ENCODE peak calls at places on chromosomes 1 and 21, in five cellular contexts. Z, H, O, I and L are unnamed samples.

GRCh38 chr1:54407957-54408700 is 1.9 kb upstream of the SSBP3 start:
- DNase-seq in Z (no peak), H (peak; percentile 87), O (no peak), I (peak; percentile 83), L (peak; percentile 64)

GRCh38 chr21:35350965-35351364 is 301.9 kb upstream of the RUNX1 start:
- DNase-seq in I (no peak), Z (no peak), O (no peak), H (peak; percentile 61), L (no peak)

GRCh38 chr21:35593000-35593502 is 467.3 kb downstream of the SETD4 start:
- DNase-seq in O (no peak), H (peak; percentile 47), I (peak; percentile 48), Z (no peak), L (peak; percentile 48)

GRCh38 chr21:45900034-45900868 is 81.3 kb upstream of the COL6A1 start:
- DNase-seq in O (no peak), H (no peak), I (no peak), Z (no peak), L (no peak)

GRCh38 chr1:234260578-234260977 is 112.7 kb upstream of the COA6 start:
- DNase-seq in O (no peak), I (no peak), H (peak; percentile 93), Z (no peak), L (no peak)

GRCh38 chr1:215056584-215056983 is 26.0 kb upstream of the KCNK2 start:
- DNase-seq in O (no peak), H (peak; percentile 18), Z (no peak), I (peak; percentile 78), L (no peak)

GRCh38 chr1:11598461-11598860 is 55.8 kb downstream of the FBXO2 start:
- DNase-seq in O (no peak), Z (no peak), H (peak; percentile 58), I (no peak), L (no peak)

GRCh38 chr1:233334092-233334491 is 6.6 kb downstream of the MAP3K21 start:
- DNase-seq in I (no peak), Z (no peak), H (no peak), O (no peak), L (no peak)

GRCh38 chr1:201500670-201501120 is 6.2 kb downstream of the CSRP1 start:
- DNase-seq in O (no peak), H (no peak), Z (no peak), I (no peak), L (no peak)

GRCh38 chr1:230251644-230252191 is 174.4 kb downstream of the PGBD5 start:
- DNase-seq in H (no peak), I (no peak), O (no peak), Z (no peak), L (no peak)

GRCh38 chr1:56525463-56526155 is 53.8 kb downstream of the PLPP3 start:
- DNase-seq in I (peak; percentile 30), O (no peak), H (peak; percentile 30), Z (no peak), L (no peak)

GRCh38 chr1:235954306-235955283 is 87.9 kb upstream of the LYST start:
- DNase-seq in Z (peak; percentile 24), I (peak; percentile 34), O (peak; percentile 37), H (no peak), L (no peak)

GRCh38 chr1:201026234-201026633 is 2.7 kb upstream of the KIF21B start:
- DNase-seq in I (no peak), O (no peak), H (no peak), Z (no peak), L (no peak)

GRCh38 chr1:94572780-94573179 is 31.2 kb upstream of the F3 start:
- DNase-seq in H (no peak), I (no peak), Z (no peak), O (no peak), L (no peak)

GRCh38 chr1:107277022-107277421 is 136.2 kb downstream of the NTNG1 start:
- DNase-seq in Z (no peak), O (peak; percentile 46), I (peak; percentile 58), H (peak; percentile 64), L (no peak)

GRCh38 chr1:230308039-230308438 is 118.1 kb downstream of the PGBD5 start:
- DNase-seq in I (peak; percentile 83), O (no peak), H (peak; percentile 88), Z (no peak), L (peak; percentile 73)

GRCh38 chr1:232999960-233000625 is 49.7 kb downstream of the NTPCR start:
- DNase-seq in Z (no peak), H (no peak), I (no peak), O (no peak), L (no peak)

GRCh38 chr21:31720739-31721138 is 11.2 kb downstream of the SCAF4 start:
- DNase-seq in O (no peak), I (no peak), H (no peak), Z (no peak), L (no peak)

GRCh38 chr1:40232444-40232843 is 15.3 kb upstream of the TMCO2 start:
- DNase-seq in I (no peak), H (no peak), Z (peak; percentile 25), O (no peak), L (no peak)

GRCh38 chr1:169894424-169895145 is 889 bp upstream of the SCYL3 start:
- DNase-seq in H (no peak), I (no peak), O (no peak), Z (no peak), L (no peak)

GRCh38 chr1:14787604-14788003 is 189.1 kb downstream of the KAZN start:
- DNase-seq in O (no peak), I (no peak), Z (no peak), H (peak; percentile 81), L (no peak)

GRCh38 chr1:10724948-10725852 is 71.2 kb downstream of the CASZ1 start:
- DNase-seq in H (no peak), O (no peak), I (no peak), Z (no peak), L (no peak)

GRCh38 chr1:87219141-87219540 is 109.5 kb upstream of the LMO4 start:
- DNase-seq in O (no peak), H (peak; percentile 47), Z (no peak), I (no peak), L (no peak)

GRCh38 chr1:154325583-154326545 is 539 bp downstream of the ATP8B2 start:
- DNase-seq in O (peak; percentile 82), H (peak; percentile 51), I (peak; percentile 86), Z (no peak), L (peak; percentile 63)

GRCh38 chr21:23308741-23309140 is 2298.5 kb downstream of the MRPL39 start:
- DNase-seq in I (no peak), H (no peak), O (no peak), Z (no peak), L (no peak)

GRCh38 chr1:27590917-27591508 is 12.9 kb downstream of the AHDC1 start:
- DNase-seq in Z (no peak), I (no peak), H (no peak), O (no peak), L (no peak)

GRCh38 chr1:206979379-206980043 is 9.3 kb upstream of the FCAMR start:
- DNase-seq in I (peak; percentile 5), O (peak; percentile 40), Z (no peak), H (peak; percentile 46), L (no peak)

GRCh38 chr1:15014521-15014920 is 139.0 kb upstream of the TMEM51 start:
- DNase-seq in O (no peak), Z (no peak), I (no peak), H (no peak), L (no peak)

GRCh38 chr1:4674117-4674516 is 19.7 kb downstream of the AJAP1 start:
- DNase-seq in I (no peak), Z (no peak), O (no peak), H (no peak), L (no peak)

GRCh38 chr1:4676258-4676657 is 21.8 kb downstream of the AJAP1 start:
- DNase-seq in I (no peak), O (no peak), Z (no peak), H (no peak), L (no peak)

GRCh38 chr1:4674676-4675075 is 20.3 kb downstream of the AJAP1 start:
- DNase-seq in O (no peak), Z (no peak), H (no peak), I (no peak), L (no peak)

GRCh38 chr1:4673494-4673893 is 19.1 kb downstream of the AJAP1 start:
- DNase-seq in I (no peak), O (no peak), H (no peak), Z (no peak), L (no peak)

GRCh38 chr1:4675454-4676186 is 21.2 kb downstream of the AJAP1 start:
- DNase-seq in H (no peak), I (no peak), Z (no peak), O (no peak), L (no peak)
- H3K4me3 ChIP-seq in H (no peak overlapping the region), I (no peak overlapping the region), Z (no peak overlapping the region), O (no peak overlapping the region), L (no peak overlapping the region)

GRCh38 chr1:43302226-43302625 is 1.4 kb downstream of the TIE1 start:
- DNase-seq in H (no peak), Z (no peak), I (no peak), O (no peak), L (no peak)

GRCh38 chr1:43298055-43298454 is 2.7 kb upstream of the TIE1 start:
- DNase-seq in I (no peak), O (no peak), Z (no peak), H (no peak), L (no peak)

GRCh38 chr1:43302721-43303476 is 2.1 kb downstream of the TIE1 start:
- DNase-seq in H (peak; percentile 39), O (peak; percentile 16), Z (no peak), I (no peak), L (no peak)

GRCh38 chr1:43299101-43299500 is 1.7 kb upstream of the TIE1 start:
- DNase-seq in Z (no peak), H (no peak), I (no peak), O (no peak), L (no peak)

GRCh38 chr1:43300661-43301094 is at the start of gene TIE1:
- DNase-seq in Z (no peak), O (no peak), H (no peak), I (no peak), L (no peak)
- H3K4me3 ChIP-seq in Z (no peak within 1 kb of the TSS), O (no peak within 1 kb of the TSS), H (no peak within 1 kb of the TSS), I (no peak within 1 kb of the TSS), L (no peak within 1 kb of the TSS)

DNA sequence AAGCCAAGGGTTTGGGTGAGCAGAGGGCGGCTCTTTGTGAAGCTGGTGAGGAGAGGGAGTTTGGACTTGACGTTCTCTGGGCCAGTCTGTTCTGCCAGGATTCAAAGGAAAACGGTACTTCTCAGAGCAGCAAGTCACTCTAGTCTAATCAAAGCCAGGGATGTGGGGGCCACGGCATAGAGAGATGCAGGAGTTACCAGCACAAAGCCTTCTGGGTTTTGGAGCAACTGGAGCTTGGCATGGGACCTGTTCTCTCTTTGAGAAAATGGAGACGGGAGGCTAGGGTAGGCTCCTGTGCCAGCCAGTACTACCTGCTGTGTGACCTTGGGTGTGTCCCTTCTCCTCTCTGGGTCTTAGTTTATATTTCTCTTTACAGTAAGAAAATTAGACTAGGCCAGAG is 2.1 kb downstream of the TXLNA start:
- DNase-seq in H (no peak), Z (no peak), O (no peak), I (no peak), L (no peak)
- H3K4me3 ChIP-seq in H (no peak overlapping the region), Z (no peak overlapping the region), O (no peak overlapping the region), I (peak overlapping the region; percentile 73), L (peak overlapping the region; percentile 62)

DNA sequence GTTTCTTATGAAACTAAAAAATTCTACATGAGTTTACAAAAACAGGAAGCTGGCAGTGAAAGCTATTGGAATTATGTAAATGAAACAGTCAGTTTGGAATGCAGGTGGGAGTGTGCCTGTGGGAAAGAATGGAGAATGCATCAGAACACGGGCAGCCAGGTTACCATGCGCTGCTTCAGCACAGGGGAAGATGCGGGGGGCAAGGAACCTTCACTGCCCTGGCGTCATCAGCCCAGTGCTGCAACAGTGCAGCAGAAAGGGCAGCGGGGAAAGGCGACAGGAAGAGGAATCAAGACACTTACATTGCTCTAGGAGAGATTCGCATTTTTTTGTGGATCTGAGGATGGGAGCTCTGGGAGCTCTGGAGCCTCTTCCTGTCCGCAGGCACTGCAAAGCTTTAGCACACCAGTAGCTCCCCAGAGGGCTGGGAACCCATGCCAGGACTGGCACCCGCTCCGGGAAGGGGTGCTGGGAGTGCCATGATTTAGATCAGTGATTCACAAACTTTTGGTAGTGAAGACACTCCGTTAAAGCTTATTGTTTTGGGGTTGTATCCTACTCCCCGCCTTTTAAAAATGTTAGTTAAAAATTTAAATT is 64.1 kb upstream of the WDR26 start:
- DNase-seq in H (peak; percentile 93), O (no peak), I (peak; percentile 63), Z (no peak), L (no peak)
- H3K4me3 ChIP-seq in H (peak overlapping the region; percentile 25), O (no peak overlapping the region), I (no peak overlapping the region), Z (no peak overlapping the region), L (peak overlapping the region; percentile 15)